ENCODE peak calls at places on chromosomes 11 and 22, in five cellular contexts. B, N, Q, U and C are unnamed samples.

GRCh38 chr11:111939836-111940604 is 2.9 kb downstream of the DIXDC1 start:
- DNase-seq in B (peak), N (no peak), Q (peak), U (no peak), C (no peak)

GRCh38 chr22:50573491-50574382 is 4.5 kb downstream of the CPT1B start:
- DNase-seq in B (no peak), N (peak), Q (no peak), U (no peak), C (no peak)

GRCh38 chr11:59416613-59417012 is 9.6 kb downstream of the OR5A2 start:
- DNase-seq in B (no peak), N (no peak), Q (no peak), U (no peak), C (no peak)

GRCh38 chr11:117200813-117201515 is 1.8 kb downstream of the TAGLN start:
- DNase-seq in B (no peak), N (no peak), Q (no peak), U (no peak), C (no peak)

GRCh38 chr22:24989541-24989951 is 37.0 kb downstream of the KIAA1671 start:
- DNase-seq in B (no peak), N (no peak), Q (no peak), U (no peak), C (no peak)

GRCh38 chr11:26651916-26652315 is 69.9 kb downstream of the SLC5A12 start:
- DNase-seq in B (no peak), N (no peak), Q (no peak), U (no peak), C (no peak)

GRCh38 chr11:134950692-134951304 is 538.8 kb upstream of the B3GAT1 start:
- DNase-seq in B (no peak), N (no peak), Q (no peak), U (no peak), C (no peak)

GRCh38 chr11:133930767-133931448 is 25.9 kb downstream of the IGSF9B start:
- DNase-seq in B (no peak), N (no peak), Q (no peak), U (no peak), C (no peak)

GRCh38 chr22:27531782-27532530 is 269.6 kb downstream of the MN1 start:
- DNase-seq in B (peak), N (no peak), Q (no peak), U (no peak), C (no peak)

GRCh38 chr11:113286509-113287497 is 27.6 kb upstream of the TTC12 start:
- DNase-seq in B (no peak), N (no peak), Q (no peak), U (no peak), C (no peak)

GRCh38 chr11:86869966-86870570 is 69.7 kb downstream of the PRSS23 start:
- DNase-seq in B (peak), N (peak), Q (peak), U (peak), C (peak)

GRCh38 chr11:61890536-61891330 is 612 bp downstream of the FADS3 start:
- DNase-seq in B (no peak), N (peak), Q (peak), U (peak), C (peak)

GRCh38 chr11:60973699-60974098 is 2.2 kb downstream of the CD6 start:
- DNase-seq in B (no peak), N (no peak), Q (no peak), U (no peak), C (no peak)

GRCh38 chr22:24977370-24978230 is 25.1 kb downstream of the KIAA1671 start:
- DNase-seq in B (no peak), N (peak), Q (peak), U (peak), C (peak)

GRCh38 chr11:47131136-47131535 is 45.5 kb downstream of the ARFGAP2 start:
- DNase-seq in B (no peak), N (no peak), Q (no peak), U (no peak), C (no peak)

GRCh38 chr11:119228535-119229302 is 22.6 kb downstream of the CBL start:
- DNase-seq in B (no peak), N (no peak), Q (peak), U (no peak), C (no peak)

GRCh38 chr11:64869571-64870175 is 8.7 kb downstream of the EHD1 start:
- DNase-seq in B (no peak), N (no peak), Q (no peak), U (no peak), C (no peak)

GRCh38 chr22:38996105-38996504 is 14.0 kb downstream of the APOBEC3B start:
- DNase-seq in B (no peak), N (no peak), Q (no peak), U (no peak), C (no peak)
- H3K27ac ChIP-seq in B (no peak), N (no peak), Q (no peak), U (no peak), C (no peak)

DNA sequence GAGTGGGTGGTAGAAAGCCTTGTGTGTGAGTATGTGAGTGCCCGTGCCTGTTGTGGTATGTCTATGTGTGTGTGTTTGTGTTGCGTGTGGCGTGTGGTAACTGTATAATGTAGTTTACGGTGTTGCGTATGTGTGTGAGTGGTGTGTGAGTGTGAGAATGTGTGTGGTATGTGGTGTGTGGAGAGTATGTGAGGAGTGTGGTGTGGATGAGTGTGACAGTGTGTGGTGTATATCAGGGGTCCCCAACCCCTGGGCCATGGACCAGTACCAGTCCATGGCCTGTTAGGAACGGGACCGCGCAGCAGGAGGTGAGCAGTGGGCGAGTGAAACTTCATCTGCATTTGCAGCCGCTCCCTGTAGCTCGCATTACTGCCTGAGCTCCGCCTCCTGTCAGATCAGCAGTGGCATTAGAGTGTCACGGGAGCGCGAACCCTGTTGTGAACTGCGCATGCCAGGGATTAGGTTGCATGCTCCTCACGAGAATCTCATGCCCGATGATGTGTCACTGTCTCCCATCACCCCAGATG is 5.7 kb downstream of the UPK3A start:
- DNase-seq in B (peak), N (no peak), Q (no peak), U (peak), C (no peak)
- TF ChIP-seq CTCF in B (no peak), N (no peak), Q (no peak), U (no peak), C (no peak)

DNA sequence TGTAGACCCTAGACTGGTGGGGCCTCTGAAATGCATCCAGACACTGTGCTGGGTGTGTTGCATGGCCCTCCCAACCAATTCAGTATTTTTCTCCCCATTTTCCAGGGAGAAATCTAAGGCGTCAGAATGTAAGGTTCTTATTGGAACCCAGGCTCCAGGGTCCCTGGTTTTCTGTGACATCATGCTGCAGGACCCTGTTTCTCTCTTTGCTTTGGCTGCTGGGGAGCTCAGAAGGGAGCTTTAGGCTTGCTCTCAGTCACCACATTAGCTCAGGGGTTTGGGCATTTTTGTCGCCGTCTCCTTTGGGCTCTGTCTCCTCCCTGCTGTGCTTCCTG is 2.9 kb downstream of the MYEOV start:
- DNase-seq in B (no peak), N (peak), Q (no peak), U (no peak), C (no peak)
- H3K4me3 ChIP-seq in B (peak), N (peak), Q (no peak), U (peak), C (peak)

GRCh38 chr22:39152024-39152510 is 413 bp downstream of the CBX7 start:
- DNase-seq in B (no peak), N (no peak), Q (no peak), U (no peak), C (no peak)

GRCh38 chr22:39152511-39153219 is at the start of gene CBX7:
- DNase-seq in B (peak), N (peak), Q (peak), U (peak), C (peak)

GRCh38 chr22:39151329-39151975 is 1.0 kb downstream of the CBX7 start:
- DNase-seq in B (no peak), N (no peak), Q (no peak), U (peak), C (no peak)

GRCh38 chr22:39149915-39150847 is 2.3 kb downstream of the CBX7 start:
- DNase-seq in B (no peak), N (no peak), Q (no peak), U (no peak), C (no peak)

DNA sequence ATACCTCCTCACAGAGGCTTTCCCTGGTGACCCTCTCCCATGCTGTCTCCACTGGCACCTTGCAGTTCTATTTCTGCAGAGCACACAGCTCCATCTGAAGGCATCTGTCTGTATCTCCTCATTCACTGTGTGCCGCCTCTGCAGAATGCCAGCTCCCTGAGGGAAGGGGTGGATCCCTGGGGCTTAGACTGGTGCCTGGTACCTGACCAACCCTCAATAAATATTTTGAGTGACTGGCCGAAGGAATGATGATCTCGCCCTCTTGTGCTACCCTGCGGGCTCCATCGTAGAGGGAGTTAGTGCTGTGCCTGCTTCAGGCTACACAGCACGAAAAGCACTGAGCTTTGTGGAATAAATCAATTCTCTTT is 1.6 kb downstream of the CBX7 start:
- DNase-seq in B (no peak), N (no peak), Q (no peak), U (no peak), C (no peak)
- H3K27ac ChIP-seq in B (no peak), N (peak), Q (peak), U (peak), C (peak)